ENCODE peak calls at places on chromosomes 13 and 19, in eight cellular contexts. E is HL-60; Z is effector memory CD4-positive, alpha-beta T cell; S is ascending aorta; J is left ventricle myocardium inferior; L is RWPE2; I is transverse colon; P is CD8-positive, alpha-beta T cell. D is an unnamed sample.

GRCh38 chr19:50415661-50416033 is 3.1 kb upstream of the SPIB start:
- DNase-seq in P (no peak), E (peak), Z (no peak), J (peak), I (peak), L (no peak), S (no peak), D (no peak)

GRCh38 chr19:18765224-18765623 is 25.9 kb downstream of the COMP start:
- DNase-seq in I (peak), Z (no peak), E (no peak), S (no peak), L (no peak), J (no peak), P (no peak), D (no peak)

GRCh38 chr19:23792784-23793183 is 34.1 kb upstream of the ZNF681 start:
- DNase-seq in E (no peak), L (no peak), P (no peak), Z (no peak), I (no peak), S (no peak), J (no peak), D (no peak)

GRCh38 chr13:40772765-40773473 is 1.9 kb upstream of the MRPS31 start:
- DNase-seq in J (no peak), E (no peak), P (no peak), I (no peak), L (no peak), S (no peak), Z (no peak), D (no peak)

GRCh38 chr19:31351212-31352193 is 2.3 kb upstream of the TSHZ3 start:
- DNase-seq in E (no peak), L (no peak), Z (no peak), I (peak), J (peak), P (no peak), S (no peak), D (peak)

GRCh38 chr19:56333506-56333905 is 18.9 kb upstream of the ZSCAN5A start:
- DNase-seq in I (peak), L (no peak), J (no peak), E (peak), P (peak), S (no peak), Z (no peak), D (peak)

GRCh38 chr19:12840091-12841079 is 2.1 kb downstream of the MAST1 start:
- DNase-seq in L (peak), S (no peak), P (no peak), Z (no peak), I (peak), J (peak), E (peak), D (peak)

GRCh38 chr13:27388236-27388635 is 36.2 kb upstream of the GTF3A start:
- DNase-seq in J (no peak), I (no peak), S (no peak), P (no peak), Z (no peak), E (no peak), L (no peak), D (no peak)

GRCh38 chr13:43908156-43909126 is 28.7 kb downstream of the LACC1 start:
- DNase-seq in J (no peak), Z (no peak), L (no peak), P (no peak), S (no peak), I (no peak), E (no peak), D (peak)

GRCh38 chr19:22052644-22053013 is 345 bp downstream of the ZNF257 start:
- DNase-seq in J (no peak), P (no peak), Z (no peak), I (no peak), E (no peak), S (no peak), L (no peak), D (no peak)

GRCh38 chr19:2636897-2637683 is 65.4 kb downstream of the GNG7 start:
- DNase-seq in P (peak), J (peak), L (no peak), I (peak), E (no peak), S (no peak), Z (peak), D (peak)

GRCh38 chr19:6030214-6030507 is 52.2 kb upstream of the RANBP3 start:
- DNase-seq in S (no peak), L (no peak), I (no peak), J (no peak), P (no peak), Z (no peak), E (no peak), D (no peak)

GRCh38 chr13:95426631-95427030 is 125.4 kb upstream of the ABCC4 start:
- DNase-seq in E (no peak), L (no peak), S (no peak), Z (no peak), P (no peak), J (no peak), I (no peak), D (no peak)

GRCh38 chr19:18668744-18669523 is 14.5 kb upstream of the CRTC1 start:
- DNase-seq in J (no peak), S (no peak), I (no peak), P (no peak), E (no peak), L (no peak), Z (no peak), D (no peak)

GRCh38 chr13:40240293-40240692 is 426.1 kb downstream of the FOXO1 start:
- DNase-seq in L (no peak), Z (no peak), S (no peak), E (no peak), P (no peak), J (no peak), I (no peak), D (no peak)

GRCh38 chr19:10975374-10976036 is 14.7 kb downstream of the SMARCA4 start:
- DNase-seq in Z (no peak), P (no peak), S (no peak), I (no peak), E (no peak), L (no peak), J (peak), D (peak)

GRCh38 chr13:109647046-109647445 is 139.3 kb downstream of the IRS2 start:
- DNase-seq in J (no peak), P (no peak), L (no peak), S (no peak), Z (no peak), I (no peak), E (no peak), D (no peak)

GRCh38 chr19:4390862-4391693 is 9.3 kb downstream of the SH3GL1 start:
- DNase-seq in E (no peak), J (no peak), P (no peak), Z (no peak), I (no peak), L (no peak), S (no peak), D (peak)

GRCh38 chr13:110347088-110347487 is 40.0 kb downstream of the COL4A2 start:
- DNase-seq in Z (no peak), S (no peak), I (no peak), J (no peak), P (no peak), E (no peak), L (no peak), D (no peak)

GRCh38 chr13:40306817-40307216 is 359.6 kb downstream of the FOXO1 start:
- DNase-seq in P (no peak), J (no peak), I (no peak), S (no peak), L (no peak), Z (no peak), E (no peak), D (no peak)

GRCh38 chr19:52735734-52736133 is 890 bp upstream of the ZNF611 start:
- DNase-seq in J (peak), E (no peak), Z (no peak), S (peak), L (no peak), I (peak), P (no peak), D (peak)

GRCh38 chr13:79722885-79723445 is 242.0 kb downstream of the NDFIP2 start:
- DNase-seq in I (no peak), P (no peak), Z (no peak), S (no peak), E (no peak), J (no peak), L (no peak), D (no peak)

GRCh38 chr19:49432141-49433073 is 7.2 kb downstream of the GFY start:
- DNase-seq in Z (no peak), S (no peak), E (no peak), P (no peak), L (no peak), J (no peak), I (peak), D (no peak)

GRCh38 chr13:111940892-111941291 is 126.1 kb upstream of the SOX1 start:
- DNase-seq in L (no peak), I (no peak), S (no peak), J (no peak), Z (no peak), E (no peak), P (no peak), D (no peak)

GRCh38 chr13:18936104-18936503 is 245.5 kb downstream of the TUBA3C start:
- DNase-seq in I (no peak), L (no peak), S (no peak), J (no peak), E (no peak), Z (no peak), P (no peak), D (no peak)

GRCh38 chr19:2339644-2340310 is 11.3 kb downstream of the SPPL2B start:
- DNase-seq in Z (no peak), J (no peak), S (no peak), P (no peak), L (no peak), E (no peak), I (no peak), D (no peak)

GRCh38 chr13:27622102-27622820 is 569 bp downstream of the POLR1D start:
- DNase-seq in L (no peak), I (peak), E (no peak), S (no peak), P (no peak), J (no peak), Z (no peak), D (peak)

GRCh38 chr19:17415107-17415506 is 4.7 kb upstream of the MVB12A start:
- DNase-seq in E (no peak), S (no peak), I (no peak), L (no peak), J (no peak), P (no peak), Z (no peak), D (no peak)

GRCh38 chr19:1452802-1453524 is 3.0 kb downstream of the APC2 start:
- DNase-seq in S (no peak), E (no peak), I (no peak), Z (no peak), P (no peak), J (no peak), L (no peak), D (no peak)

GRCh38 chr19:7540761-7541480 is 5.4 kb downstream of the PNPLA6 start:
- DNase-seq in P (no peak), J (no peak), L (peak), S (no peak), I (no peak), Z (no peak), E (no peak), D (peak)

GRCh38 chr13:63631006-63631405 is 2215.4 kb upstream of the PCDH20 start:
- DNase-seq in E (no peak), Z (no peak), S (no peak), J (no peak), L (no peak), I (no peak), P (no peak), D (no peak)

GRCh38 chr19:3370214-3370720 is 3.9 kb downstream of the NFIC start:
- DNase-seq in S (no peak), E (no peak), L (no peak), Z (no peak), J (no peak), I (no peak), P (no peak), D (no peak)

GRCh38 chr13:75417006-75417384 is 65.0 kb downstream of the TBC1D4 start:
- DNase-seq in S (no peak), Z (no peak), E (peak), I (no peak), P (no peak), L (no peak), J (no peak), D (no peak)

GRCh38 chr13:20337894-20338551 is 105.9 kb upstream of the GJB6 start:
- DNase-seq in Z (no peak), P (no peak), L (no peak), J (no peak), I (no peak), E (peak), S (no peak), D (no peak)

GRCh38 chr13:48304132-48304876 is 753 bp downstream of the RB1 start:
- DNase-seq in S (no peak), J (peak), E (no peak), Z (no peak), I (peak), L (no peak), P (no peak), D (peak)

GRCh38 chr13:110054041-110054440 is 252.9 kb downstream of the COL4A1 start:
- DNase-seq in L (no peak), S (no peak), E (no peak), Z (no peak), P (no peak), I (no peak), J (no peak), D (no peak)

GRCh38 chr19:29364224-29364726 is 151.3 kb upstream of the UQCRFS1 start:
- DNase-seq in L (no peak), E (no peak), S (no peak), P (no peak), Z (no peak), J (no peak), I (no peak), D (no peak)

GRCh38 chr13:27622881-27623280 is 1.2 kb downstream of the POLR1D start:
- DNase-seq in E (no peak), J (no peak), S (no peak), L (no peak), Z (no peak), P (no peak), I (no peak), D (no peak)

DNA sequence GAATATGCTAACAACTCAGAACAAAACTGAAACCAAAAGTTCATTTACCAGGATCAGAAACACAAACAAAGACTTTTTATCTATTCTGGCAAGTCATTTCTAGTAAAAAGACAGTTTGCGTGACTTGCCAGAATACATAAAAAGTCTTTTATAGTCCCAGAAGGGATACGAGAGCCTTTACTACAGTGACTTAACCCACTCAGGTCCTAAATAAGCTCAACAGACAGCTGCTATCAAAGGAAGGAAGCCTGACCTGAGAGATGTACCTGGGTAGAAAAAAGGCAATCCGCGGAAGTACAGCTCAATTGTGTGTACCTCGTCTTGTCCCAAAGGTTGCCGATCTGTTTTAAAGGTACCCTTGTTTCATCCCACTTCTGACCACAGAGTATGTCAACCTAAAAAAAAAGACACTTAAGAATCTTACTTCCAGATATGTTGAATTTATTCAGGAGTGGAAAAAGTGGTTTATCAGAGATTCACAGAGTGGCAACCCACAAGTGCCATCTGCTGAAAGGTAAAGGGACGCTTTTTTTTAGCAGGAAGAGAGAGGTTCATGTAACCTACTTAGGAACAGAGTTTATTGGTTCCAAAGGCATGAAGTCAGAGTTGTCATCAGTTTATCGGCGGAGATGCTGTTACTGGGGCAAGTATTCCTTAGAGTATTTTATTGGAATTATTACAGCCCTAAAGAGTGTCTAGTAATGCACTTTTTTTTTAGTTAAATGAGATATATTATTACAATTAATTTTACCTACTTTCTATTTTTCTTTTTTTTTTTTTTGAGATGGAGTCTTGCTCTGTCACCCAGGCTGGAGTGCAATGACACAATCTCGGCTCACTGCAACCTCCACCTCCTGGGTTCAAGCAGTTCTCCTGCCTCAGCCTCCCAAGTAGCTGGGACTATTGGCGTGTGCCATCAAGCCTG is 69.7 kb upstream of the C1QTNF9B start:
- DNase-seq in S (no peak), I (no peak), J (no peak), E (no peak), L (no peak), Z (no peak), P (no peak), D (no peak)
- H3K27ac ChIP-seq in S (no peak), I (peak), J (peak), E (no peak), L (no peak), Z (peak), P (peak), D (no peak)

GRCh38 chr19:35663981-35664380 is 2.3 kb upstream of the UPK1A start:
- DNase-seq in E (no peak), P (no peak), L (no peak), J (no peak), Z (no peak), S (no peak), I (no peak), D (no peak)
- H3K27ac ChIP-seq in E (no peak), P (no peak), L (no peak), J (no peak), Z (no peak), S (no peak), I (no peak), D (no peak)

GRCh38 chr13:35704331-35704730 is 227.8 kb upstream of the MAB21L1 start:
- DNase-seq in E (no peak), I (no peak), S (no peak), P (no peak), L (no peak), Z (no peak), J (no peak), D (no peak)
- H3K27ac ChIP-seq in E (no peak), I (no peak), S (no peak), P (no peak), L (no peak), Z (no peak), J (no peak), D (no peak)

GRCh38 chr13:98892077-98892476 is 85.8 kb downstream of the DOCK9 start:
- DNase-seq in E (no peak), Z (no peak), P (no peak), L (no peak), S (no peak), I (no peak), J (no peak), D (peak)
- H3K27ac ChIP-seq in E (no peak), Z (no peak), P (no peak), L (no peak), S (no peak), I (no peak), J (no peak), D (no peak)

DNA sequence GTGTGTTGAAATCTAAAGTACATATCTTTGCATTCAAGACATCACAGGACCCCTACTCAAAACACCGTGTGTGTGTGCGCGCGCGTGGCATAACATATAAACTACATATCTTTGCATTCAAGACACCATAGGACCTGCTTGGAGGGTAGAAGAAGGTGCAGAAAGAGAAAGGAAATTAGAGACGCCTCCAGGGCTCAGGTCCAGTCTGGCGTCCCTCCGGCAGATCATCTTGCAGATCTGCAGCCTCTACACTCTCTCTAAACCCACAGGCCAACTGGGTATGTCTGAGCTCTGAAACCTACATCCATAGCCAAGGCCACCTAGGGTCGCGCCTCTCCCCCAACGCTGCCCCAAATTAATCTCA is 659 bp upstream of the PAFAH1B3 start:
- DNase-seq in I (no peak), P (no peak), S (no peak), E (no peak), J (no peak), L (no peak), Z (no peak), D (no peak)
- H3K27ac ChIP-seq in I (peak), P (no peak), S (no peak), E (peak), J (no peak), L (peak), Z (no peak), D (no peak)

DNA sequence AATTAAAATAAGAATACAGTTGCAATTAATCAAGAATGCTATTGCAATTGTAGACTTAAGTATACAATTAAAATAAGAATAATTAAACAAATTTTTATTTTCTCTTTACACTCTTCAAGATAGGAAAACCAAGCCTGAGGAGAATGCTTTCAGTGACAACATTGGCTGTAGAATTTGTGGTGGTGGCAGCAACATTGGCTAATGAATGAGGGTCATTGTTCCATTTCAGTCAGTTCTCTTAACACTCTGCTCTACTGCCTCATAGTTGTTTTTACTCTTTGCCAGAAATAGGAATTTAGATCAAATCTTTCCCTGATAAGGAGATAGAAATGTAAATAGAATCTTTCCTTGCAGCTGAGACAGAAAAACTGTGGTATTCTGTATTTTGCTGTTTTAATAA is 391.6 kb downstream of the PCDH20 start:
- DNase-seq in S (no peak), I (no peak), J (no peak), L (no peak), E (no peak), Z (no peak), P (no peak), D (no peak)
- H3K27ac ChIP-seq in S (no peak), I (no peak), J (no peak), L (no peak), E (no peak), Z (no peak), P (no peak), D (no peak)

GRCh38 chr19:37991176-37991835 is 84.3 kb downstream of the SIPA1L3 start:
- DNase-seq in S (no peak), Z (no peak), J (no peak), E (no peak), I (no peak), P (no peak), L (no peak), D (no peak)
- H3K27ac ChIP-seq in S (no peak), Z (no peak), J (no peak), E (no peak), I (no peak), P (no peak), L (peak), D (no peak)

DNA sequence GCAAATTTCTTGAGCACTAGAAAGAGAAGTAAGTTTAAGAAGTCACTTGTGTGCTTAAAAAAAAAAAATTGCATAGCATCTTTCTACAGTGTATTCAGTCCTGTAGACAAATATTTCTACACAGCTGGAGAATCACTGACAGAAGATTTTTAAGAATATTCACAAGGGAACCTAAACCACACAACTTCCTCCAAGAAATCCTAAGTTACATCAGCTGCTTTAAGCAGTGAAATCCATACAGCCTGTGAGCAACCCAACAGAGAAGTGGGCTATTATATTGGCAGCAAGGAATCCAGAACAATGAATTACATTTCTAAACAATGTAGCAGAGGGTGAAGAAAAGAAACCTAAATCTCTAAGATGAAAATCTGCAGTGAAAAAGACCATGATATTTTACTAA is 1.5 kb downstream of the DOCK9 start:
- DNase-seq in Z (no peak), S (no peak), E (no peak), J (no peak), I (no peak), L (no peak), P (no peak), D (no peak)
- H3K27ac ChIP-seq in Z (no peak), S (no peak), E (no peak), J (peak), I (no peak), L (peak), P (no peak), D (peak)

D was measured in endothelial cell of umbilical vein.